ENCODE peak calls at places on chromosomes 2 and 18, in ten cellular contexts. N is Peyer's patch, X is endothelial cell of umbilical vein, B is uterus, P is upper lobe of left lung, Q is spleen, K is IMR-90, H is H1, L is testis, Z is right lobe of liver. G is an unnamed sample. For H3K36me3, the result is how much of the 10 kb centered on the place peaks cover.

GRCh38 chr2:128780434-128781080 is 461.9 kb upstream of the HS6ST1 start:
- DNase-seq in B (no peak), Z (no peak), L (no peak), X (no peak), H (no peak), K (no peak), P (no peak), N (no peak), Q (peak), G (no peak)

GRCh38 chr2:3703236-3703682 is at the start of gene DCDC2C:
- DNase-seq in L (no peak), P (peak), Z (no peak), B (no peak), Q (no peak), K (no peak), X (no peak), H (no peak), N (no peak), G (no peak)

GRCh38 chr2:46394649-46395510 is 84.5 kb upstream of the TMEM247 start:
- DNase-seq in Z (no peak), H (no peak), Q (no peak), N (no peak), X (no peak), B (no peak), P (no peak), L (no peak), K (no peak), G (no peak)

GRCh38 chr2:69099541-69099940 is 86.6 kb downstream of the ANTXR1 start:
- DNase-seq in Q (no peak), H (no peak), X (peak), Z (no peak), L (no peak), N (no peak), B (no peak), K (peak), P (no peak), G (no peak)

GRCh38 chr2:18496516-18496915 is 63.9 kb downstream of the RDH14 start:
- DNase-seq in B (no peak), Z (no peak), N (no peak), H (no peak), Q (no peak), K (no peak), P (no peak), X (no peak), L (no peak), G (no peak)

GRCh38 chr2:69074926-69075325 is 61.9 kb downstream of the ANTXR1 start:
- DNase-seq in H (no peak), X (no peak), L (no peak), K (no peak), Q (no peak), B (no peak), N (no peak), Z (no peak), P (no peak), G (no peak)

GRCh38 chr2:38907743-38908562 is 18.3 kb downstream of the ARHGEF33 start:
- DNase-seq in Q (no peak), Z (no peak), K (no peak), N (no peak), H (no peak), B (no peak), P (no peak), L (peak), X (no peak), G (no peak)

GRCh38 chr18:62720048-62720447 is 4.7 kb downstream of the PHLPP1 start:
- DNase-seq in B (no peak), K (no peak), Z (no peak), Q (no peak), P (no peak), L (no peak), H (no peak), X (no peak), N (no peak), G (no peak)

GRCh38 chr18:6406075-6406909 is 8.4 kb downstream of the L3MBTL4 start:
- DNase-seq in B (no peak), P (no peak), K (peak), L (peak), H (no peak), Q (no peak), Z (no peak), X (no peak), N (no peak), G (peak)

GRCh38 chr2:127558911-127559310 is 23.4 kb downstream of the MYO7B start:
- DNase-seq in N (no peak), L (no peak), Z (peak), Q (peak), X (no peak), H (no peak), P (no peak), K (no peak), B (no peak), G (no peak)

GRCh38 chr18:36298113-36298701 is 694 bp downstream of the FHOD3 start:
- DNase-seq in N (no peak), L (no peak), B (no peak), Z (no peak), K (no peak), H (no peak), P (peak), Q (peak), X (no peak), G (no peak)

GRCh38 chr18:36296591-36297418 is 708 bp upstream of the FHOD3 start:
- DNase-seq in P (peak), N (no peak), H (peak), Z (no peak), X (peak), K (peak), Q (no peak), B (peak), L (peak), G (peak)

GRCh38 chr18:36295880-36296301 is 1.6 kb upstream of the FHOD3 start:
- DNase-seq in B (no peak), P (peak), H (no peak), K (no peak), L (no peak), Q (no peak), X (no peak), Z (no peak), N (no peak), G (no peak)

GRCh38 chr18:36299010-36299409 is 1.5 kb downstream of the FHOD3 start:
- DNase-seq in H (no peak), Q (no peak), X (no peak), Z (no peak), N (no peak), P (no peak), L (no peak), B (no peak), K (no peak), G (no peak)

DNA sequence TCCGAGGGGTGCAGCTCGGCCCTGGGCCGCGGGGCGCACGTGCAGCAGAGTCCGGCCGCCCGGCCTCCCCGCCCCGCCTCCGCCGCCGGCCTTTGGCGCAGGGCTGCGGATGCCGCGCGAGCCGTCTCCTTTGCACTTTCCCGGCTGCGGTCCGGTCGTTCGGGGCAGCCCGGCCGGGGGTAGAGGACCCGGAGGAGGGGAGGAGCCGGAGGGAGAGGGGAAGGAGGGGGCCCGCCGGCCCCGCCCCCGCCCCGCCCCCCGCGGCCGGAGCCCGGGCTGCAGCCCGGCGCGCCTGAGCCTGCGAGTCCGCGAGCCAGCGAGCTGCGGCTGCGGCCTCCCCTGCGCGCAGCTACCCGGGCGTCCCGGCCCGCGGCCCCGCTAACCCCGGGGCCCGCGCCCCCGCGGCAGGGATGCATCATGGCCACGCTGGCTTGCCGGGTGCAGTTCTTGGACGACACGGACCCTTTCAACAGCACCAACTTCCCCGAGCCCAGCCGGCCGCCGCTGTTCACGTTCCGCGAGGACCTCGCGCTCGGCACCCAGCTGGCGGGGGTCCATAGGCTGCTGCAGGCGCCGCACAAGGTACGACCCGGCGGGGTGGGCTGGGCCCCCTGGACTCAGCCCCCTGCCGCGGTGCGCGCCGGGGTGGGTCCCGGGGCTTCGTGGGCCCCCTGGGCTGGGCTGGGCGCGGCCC is at the start of gene FHOD3:
- DNase-seq in X (peak), B (peak), N (no peak), Z (peak), L (peak), P (peak), H (no peak), K (peak), Q (no peak), G (peak)
- TF ChIP-seq POLR2A in X (no peak), B (no peak), N (no peak), Z (no peak), L (no peak), P (no peak), H (no peak), K (no peak), Q (no peak), G (no peak)

GRCh38 chr18:36149514-36150289 is 20.0 kb downstream of the ELP2 start:
- DNase-seq in Q (no peak), X (no peak), K (no peak), P (no peak), B (no peak), Z (no peak), H (no peak), N (no peak), L (no peak), G (no peak)
- H3K36me3 ChIP-seq in Q (half or more), X (under half), K (half or more), P (under half), B (under half), Z (under half), H (half or more), N (under half), L (under half), G (under half)

GRCh38 chr2:130728007-130728454 is 839 bp upstream of the GPR148 start:
- DNase-seq in P (no peak), Z (no peak), L (peak), B (no peak), N (no peak), Q (peak), X (no peak), K (no peak), H (no peak), G (peak)

GRCh38 chr2:130729311-130730299 is 735 bp downstream of the GPR148 start:
- DNase-seq in X (no peak), B (no peak), Q (peak), L (no peak), P (peak), N (no peak), Z (no peak), H (no peak), K (no peak), G (no peak)

GRCh38 chr2:130728549-130729310 is at the start of gene GPR148:
- DNase-seq in H (no peak), Z (no peak), N (no peak), P (no peak), X (no peak), K (no peak), Q (peak), L (no peak), B (no peak), G (no peak)

GRCh38 chr2:130726614-130727180 is 2.2 kb upstream of the GPR148 start:
- DNase-seq in Q (peak), P (peak), B (no peak), H (no peak), N (no peak), L (no peak), Z (no peak), K (no peak), X (no peak), G (no peak)

DNA sequence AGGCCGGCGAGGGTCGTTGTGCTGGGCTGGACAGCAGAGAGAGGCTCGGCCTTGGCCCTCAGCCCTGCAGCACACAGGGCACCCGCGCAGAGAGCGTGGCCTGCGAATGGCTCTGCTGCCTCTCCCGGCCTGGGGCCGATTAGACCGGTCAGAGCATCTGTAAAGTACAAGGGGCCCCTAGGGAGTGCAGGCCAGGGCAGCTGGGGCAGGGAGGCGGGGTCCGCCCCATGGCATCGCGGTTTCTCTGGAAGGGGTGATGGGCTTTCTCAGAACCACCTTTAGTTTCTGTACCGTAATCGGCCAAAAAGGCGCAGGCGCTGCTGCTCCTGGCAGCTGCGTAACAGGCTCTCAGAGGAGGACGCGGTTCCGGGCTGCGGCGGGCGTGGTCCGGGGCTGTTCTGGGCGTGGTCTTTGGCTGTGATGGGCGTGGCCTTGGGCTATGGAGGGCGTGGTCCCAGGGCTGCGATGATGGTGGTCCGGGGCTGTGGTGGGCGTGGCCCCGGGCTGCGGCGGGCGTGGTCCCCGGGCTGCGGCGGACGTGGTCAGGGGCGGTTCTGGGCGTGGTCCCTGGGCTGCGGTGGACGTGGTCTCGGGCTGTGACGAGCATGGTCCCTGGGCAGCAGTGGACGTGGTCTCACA is 1.5 kb upstream of the GPR148 start:
- DNase-seq in Z (no peak), Q (peak), N (peak), L (peak), B (peak), H (peak), K (peak), P (peak), X (peak), G (peak)
- TF ChIP-seq POLR2A in Z (no peak), Q (no peak), N (no peak), L (no peak), B (peak), H (peak), K (no peak), P (peak), X (peak), G (peak)

GRCh38 chr18:22981274-22982133 is 48.4 kb downstream of the RBBP8 start:
- DNase-seq in L (no peak), B (no peak), X (no peak), H (no peak), Q (no peak), N (no peak), P (no peak), K (no peak), Z (no peak), G (no peak)
- H3K36me3 ChIP-seq in L (under half), B (under half), X (under half), H (under half), Q (under half), N (under half), P (under half), K (under half), Z (under half), G (under half)

DNA sequence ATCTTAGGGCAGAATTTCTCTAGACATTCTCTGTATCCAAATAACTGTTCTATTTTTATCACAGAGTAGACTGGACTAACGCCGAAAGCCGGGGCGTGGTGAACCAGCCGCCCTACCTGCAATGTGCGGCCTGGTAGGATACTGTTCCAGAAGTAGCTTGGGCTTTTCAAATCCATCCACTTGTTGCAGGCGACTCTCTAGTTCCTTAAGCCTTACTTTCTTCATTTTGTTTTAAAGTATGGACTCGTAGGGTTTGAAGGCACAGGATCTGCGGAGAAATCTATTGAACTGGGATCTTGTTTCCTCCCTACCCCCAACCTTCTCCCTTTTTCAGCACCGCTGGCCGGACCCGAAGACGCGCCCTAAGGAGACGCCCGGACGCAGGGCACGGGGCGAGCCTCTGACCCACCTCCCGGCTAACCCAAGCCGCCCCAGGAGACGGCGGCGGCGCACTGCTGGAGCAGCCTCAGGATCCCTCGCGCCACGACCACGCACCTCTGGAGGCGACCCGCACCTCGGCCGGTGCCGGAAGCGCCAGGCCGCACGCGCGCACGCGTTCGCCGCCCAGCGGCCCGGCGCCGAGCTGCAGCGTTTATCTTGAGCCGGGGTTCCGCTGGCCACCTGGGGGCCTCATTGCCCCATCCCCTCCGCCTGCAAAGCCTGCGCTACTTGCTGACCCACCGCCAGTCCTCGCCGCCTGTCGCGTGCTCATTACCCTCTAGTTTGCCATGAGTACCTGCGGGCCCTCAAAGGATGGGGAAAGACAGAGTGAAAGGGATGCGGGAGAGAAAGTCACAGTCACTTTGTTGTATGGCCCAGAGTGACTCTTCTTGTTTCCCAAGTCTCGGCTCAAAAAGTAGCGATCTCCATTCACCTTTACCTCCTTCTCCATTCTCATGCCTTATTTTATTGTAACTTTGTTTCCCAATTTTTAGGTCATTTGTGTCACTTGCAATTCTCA is at the start of gene METTL5:
- DNase-seq in N (peak), X (peak), Z (peak), P (peak), K (peak), Q (peak), B (peak), H (peak), L (peak), G (peak)
- TF ChIP-seq POLR2A in N (peak), X (peak), Z (peak), P (peak), K (no peak), Q (peak), B (peak), H (peak), L (peak), G (peak)

GRCh38 chr18:59328683-59329082 is 10.2 kb upstream of the CPLX4 start:
- DNase-seq in Q (no peak), H (no peak), P (no peak), N (no peak), X (no peak), K (no peak), L (no peak), B (no peak), Z (no peak), G (no peak)
- H3K36me3 ChIP-seq in Q (under half), H (half or more), P (under half), N (under half), X (under half), K (under half), L (under half), B (under half), Z (under half), G (under half)

GRCh38 chr2:150484006-150484405 is 3.5 kb downstream of the RND3 start:
- DNase-seq in N (no peak), K (no peak), Z (no peak), H (no peak), L (no peak), X (peak), Q (no peak), B (no peak), P (no peak), G (no peak)

GRCh38 chr2:150486539-150487484 is 655 bp downstream of the RND3 start:
- DNase-seq in X (peak), K (peak), Z (peak), P (peak), Q (no peak), B (peak), L (peak), N (no peak), H (no peak), G (peak)

GRCh38 chr2:150485871-150486538 is 1.5 kb downstream of the RND3 start:
- DNase-seq in X (peak), Q (peak), L (peak), N (no peak), H (no peak), K (peak), Z (peak), B (peak), P (peak), G (peak)

GRCh38 chr2:150484461-150484931 is 3.0 kb downstream of the RND3 start:
- DNase-seq in B (no peak), K (peak), H (no peak), L (no peak), X (peak), N (no peak), Z (no peak), Q (no peak), P (no peak), G (no peak)

DNA sequence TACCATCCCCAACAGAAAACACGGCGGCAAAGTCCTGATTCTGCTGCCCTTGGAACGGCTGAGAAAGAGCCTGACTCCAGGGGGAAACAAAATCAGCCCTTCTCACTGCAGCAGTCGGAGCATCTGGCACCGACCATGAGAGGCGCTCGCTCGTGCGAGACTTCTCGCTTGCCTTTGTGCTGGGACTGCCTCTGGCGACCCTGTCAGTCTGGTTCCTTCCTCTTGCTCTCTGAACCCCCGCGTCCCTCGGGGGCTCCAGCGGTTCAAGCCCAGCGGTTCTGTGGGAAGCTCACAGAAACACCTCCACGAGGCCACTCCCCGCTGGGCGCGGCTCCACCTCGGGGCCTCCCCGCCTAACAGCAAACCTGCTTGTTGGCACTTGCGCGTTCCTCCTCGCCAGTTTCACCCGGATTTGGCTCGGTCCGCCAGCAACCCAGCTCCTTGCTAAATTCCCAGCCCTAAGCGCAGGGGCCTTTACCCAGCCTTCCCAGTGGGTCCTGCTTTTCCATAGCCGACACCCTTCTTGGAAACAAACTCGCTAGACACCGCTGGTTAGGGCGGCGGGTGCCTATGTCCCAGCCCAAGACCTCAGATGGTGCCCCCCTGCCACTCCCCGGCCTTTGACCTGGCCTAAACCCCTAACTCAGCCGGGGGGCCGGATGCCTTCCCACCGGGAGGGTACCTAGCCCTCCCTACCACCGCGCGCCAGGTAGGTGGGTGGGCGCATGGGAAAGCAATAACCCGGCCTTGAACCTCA is 2.2 kb downstream of the RND3 start:
- DNase-seq in N (no peak), Q (peak), X (peak), P (peak), Z (peak), B (peak), H (peak), K (peak), L (peak), G (peak)
- TF ChIP-seq POLR2A in N (peak), Q (no peak), X (peak), P (peak), Z (peak), B (peak), H (peak), K (peak), L (no peak), G (peak)

GRCh38 chr2:190916829-190917228 is 36.2 kb downstream of the GLS start:
- DNase-seq in P (no peak), L (no peak), Q (no peak), K (no peak), X (no peak), N (no peak), B (no peak), Z (no peak), H (no peak), G (no peak)
- H3K36me3 ChIP-seq in P (under half), L (under half), Q (under half), K (under half), X (under half), N (under half), B (under half), Z (under half), H (under half), G (under half)

G was measured in body of pancreas.